ENCODE peak calls at places on chromosomes 16 and 17, in four cellular contexts. M, J, D and V are unnamed samples.

GRCh38 chr17:77490361-77491183 is 349.8 kb downstream of the SEC14L1 start:
- DNase-seq in J (no peak), D (no peak), M (no peak), V (no peak)

GRCh38 chr17:44970136-44970737 is 2.1 kb upstream of the C1QL1 start:
- DNase-seq in D (peak; percentile 46), J (no peak), M (peak; percentile 72), V (no peak)

GRCh38 chr16:50884066-50884860 is 142.4 kb downstream of the CYLD start:
- DNase-seq in D (no peak), M (peak; percentile 65), J (no peak), V (no peak)

GRCh38 chr16:27867122-27868110 is 196.1 kb downstream of the GSG1L start:
- DNase-seq in M (peak; percentile 93), D (peak; percentile 40), J (peak; percentile 46), V (peak; percentile 70)

GRCh38 chr16:53785044-53785443 is 81.1 kb downstream of the FTO start:
- DNase-seq in J (no peak), M (no peak), D (no peak), V (no peak)

GRCh38 chr17:74380959-74381808 is 13.9 kb downstream of the GPR142 start:
- DNase-seq in J (no peak), M (no peak), D (no peak), V (no peak)

GRCh38 chr17:42422958-42423712 is at the start of gene CAVIN1:
- DNase-seq in D (peak; percentile 96), J (peak; percentile 93), M (peak; percentile 99), V (peak; percentile 94)

GRCh38 chr17:76153640-76154039 is 12.6 kb upstream of the FOXJ1 start:
- DNase-seq in M (peak; percentile 68), J (no peak), D (peak; percentile 27), V (no peak)

GRCh38 chr16:31876955-31877828 is 3.6 kb downstream of the ZNF267 start:
- DNase-seq in D (peak; percentile 95), J (no peak), M (no peak), V (no peak)

GRCh38 chr17:8487130-8487645 is 51.5 kb downstream of the NDEL1 start:
- DNase-seq in J (no peak), D (no peak), M (peak; percentile 24), V (no peak)

GRCh38 chr17:27780441-27781404 is 19.6 kb downstream of the NOS2 start:
- DNase-seq in J (no peak), D (no peak), M (no peak), V (no peak)

GRCh38 chr17:71633391-71633849 is 487.4 kb upstream of the SOX9 start:
- DNase-seq in D (peak; percentile 74), J (no peak), M (no peak), V (no peak)

GRCh38 chr17:28792877-28793666 is 49.3 kb downstream of the TRAF4 start:
- DNase-seq in D (peak; percentile 35), J (no peak), M (no peak), V (no peak)

GRCh38 chr17:80969674-80970043 is 22.0 kb upstream of the CHMP6 start:
- DNase-seq in D (no peak), J (no peak), M (no peak), V (no peak)

GRCh38 chr17:75231741-75232464 is 26.4 kb downstream of the NUP85 start:
- DNase-seq in J (no peak), M (no peak), D (no peak), V (no peak)

GRCh38 chr17:44220211-44221071 is 966 bp upstream of the UBTF start:
- DNase-seq in J (peak; percentile 43), D (peak; percentile 58), M (peak; percentile 55), V (peak; percentile 72)

GRCh38 chr17:74759243-74759801 is 10.9 kb downstream of the NHERF1 start:
- DNase-seq in M (no peak), D (no peak), J (no peak), V (no peak)

DNA sequence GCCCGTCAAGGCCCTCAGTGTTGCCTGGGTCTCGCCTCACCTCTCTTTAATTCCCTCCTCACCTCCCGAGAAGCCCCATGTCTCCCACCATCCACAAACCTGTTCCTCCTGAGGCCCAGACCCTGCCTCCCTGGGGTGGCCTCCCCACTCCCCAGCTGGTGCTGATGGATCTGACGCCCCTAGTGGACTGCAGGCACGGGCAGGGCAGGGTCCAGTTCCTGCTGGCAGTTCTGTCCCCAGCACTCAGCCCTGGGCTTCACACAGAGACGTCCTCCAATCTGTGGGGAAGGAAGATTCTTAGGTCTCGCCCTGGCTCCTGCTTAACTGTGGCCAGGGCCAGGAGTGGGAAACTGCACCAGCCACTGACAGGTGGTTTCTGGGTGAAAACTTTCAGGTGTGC is 108.8 kb downstream of the AMFR start:
- DNase-seq in D (no peak), J (no peak), M (no peak), V (no peak)
- H2BK12ac ChIP-seq in D (no peak overlapping the region), J (no peak overlapping the region), M (no peak overlapping the region), V (no peak overlapping the region)

GRCh38 chr17:50304781-50305404 is 30.6 kb downstream of the TMEM92 start:
- DNase-seq in D (peak; percentile 50), M (no peak), J (peak; percentile 12), V (no peak)

GRCh38 chr17:50311112-50311460 is 34.8 kb upstream of the XYLT2 start:
- DNase-seq in D (no peak), J (no peak), M (no peak), V (no peak)

GRCh38 chr17:50310455-50311111 is 35.3 kb upstream of the XYLT2 start:
- DNase-seq in J (no peak), M (peak; percentile 56), D (no peak), V (no peak)

GRCh38 chr17:50308666-50309065 is 34.4 kb downstream of the TMEM92 start:
- DNase-seq in D (peak; percentile 42), J (no peak), M (no peak), V (no peak)

GRCh38 chr17:50307654-50308053 is 33.4 kb downstream of the TMEM92 start:
- DNase-seq in J (no peak), M (no peak), D (no peak), V (no peak)
- H2BK15ac ChIP-seq in J (no peak overlapping the region), M (no peak overlapping the region), D (no peak overlapping the region), V (no peak overlapping the region)

GRCh38 chr17:13560935-13561334 is 40.8 kb downstream of the HS3ST3A1 start:
- DNase-seq in M (no peak), J (no peak), D (no peak), V (no peak)
- H2BK12ac ChIP-seq in M (no peak overlapping the region), J (no peak overlapping the region), D (no peak overlapping the region), V (no peak overlapping the region)

GRCh38 chr17:40541873-40542561 is 23.3 kb downstream of the CCR7 start:
- DNase-seq in M (no peak), D (no peak), J (no peak), V (no peak)
- H2BK15ac ChIP-seq in M (no peak overlapping the region), D (peak overlapping the region; percentile 73), J (peak overlapping the region; percentile 93), V (peak overlapping the region; percentile 72)

GRCh38 chr16:67228905-67229304 is 2.0 kb downstream of the TMEM208 start:
- DNase-seq in D (no peak), J (no peak), M (no peak), V (no peak)

GRCh38 chr16:67227567-67227921 is 614 bp downstream of the TMEM208 start:
- DNase-seq in M (no peak), J (no peak), D (no peak), V (no peak)

GRCh38 chr16:67226295-67226803 is 581 bp upstream of the TMEM208 start:
- DNase-seq in J (no peak), D (no peak), M (no peak), V (no peak)

GRCh38 chr16:67228034-67228785 is 1.3 kb downstream of the TMEM208 start:
- DNase-seq in J (no peak), D (no peak), M (no peak), V (no peak)

DNA sequence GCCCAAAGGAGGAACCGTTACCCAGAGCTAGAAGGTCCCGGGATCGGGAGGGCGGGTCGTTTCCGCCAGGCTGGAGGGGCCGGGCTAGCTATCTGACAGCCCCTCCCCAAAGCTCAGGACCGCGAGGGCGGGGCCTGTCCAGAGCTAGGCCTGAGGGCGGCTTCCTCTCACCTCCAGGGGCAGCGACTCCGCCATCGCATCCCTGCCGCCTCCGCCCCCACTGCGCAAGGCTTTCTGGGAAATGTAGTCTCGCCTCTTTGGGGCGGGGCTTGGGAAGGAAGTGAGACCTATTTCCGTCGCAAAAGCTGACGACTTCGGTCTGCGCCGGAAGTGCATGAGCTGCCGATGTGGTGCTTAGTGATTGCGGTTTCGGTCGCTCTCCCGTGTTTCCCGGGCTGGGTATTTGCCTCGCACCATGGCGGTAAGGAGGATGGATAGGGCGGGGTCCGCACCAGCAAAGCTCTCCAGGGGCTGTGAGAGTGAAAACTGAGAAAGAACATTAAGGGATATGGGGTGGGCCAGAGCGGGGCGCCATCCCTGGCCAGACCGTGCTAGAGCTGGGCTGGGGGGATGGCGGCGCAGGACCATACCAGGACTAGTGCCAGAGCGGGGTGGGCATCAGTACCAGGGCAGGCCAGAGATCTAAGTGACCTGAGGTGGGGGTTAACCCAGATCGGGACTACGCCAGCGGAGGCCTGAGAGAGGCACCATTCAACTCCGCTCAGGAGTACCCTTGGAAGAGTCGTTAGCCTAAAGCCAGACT is at the start of gene TMEM208:
- DNase-seq in M (peak; percentile 99), D (peak; percentile 99), J (peak; percentile 99), V (peak; percentile 96)
- H2BK12ac ChIP-seq in M (no peak within 1 kb of the TSS), D (no peak within 1 kb of the TSS), J (no peak within 1 kb of the TSS), V (no peak within 1 kb of the TSS)

GRCh38 chr16:86215979-86216585 is 294.2 kb upstream of the FOXF1 start:
- DNase-seq in D (no peak), J (no peak), M (no peak), V (no peak)

GRCh38 chr16:86217891-86218270 is 292.4 kb upstream of the FOXF1 start:
- DNase-seq in M (no peak), D (no peak), J (no peak), V (no peak)

GRCh38 chr16:86217001-86217890 is 293.1 kb upstream of the FOXF1 start:
- DNase-seq in M (no peak), J (no peak), D (no peak), V (no peak)

GRCh38 chr16:86215233-86215978 is 294.9 kb upstream of the FOXF1 start:
- DNase-seq in M (no peak), J (no peak), D (peak; percentile 46), V (no peak)

DNA sequence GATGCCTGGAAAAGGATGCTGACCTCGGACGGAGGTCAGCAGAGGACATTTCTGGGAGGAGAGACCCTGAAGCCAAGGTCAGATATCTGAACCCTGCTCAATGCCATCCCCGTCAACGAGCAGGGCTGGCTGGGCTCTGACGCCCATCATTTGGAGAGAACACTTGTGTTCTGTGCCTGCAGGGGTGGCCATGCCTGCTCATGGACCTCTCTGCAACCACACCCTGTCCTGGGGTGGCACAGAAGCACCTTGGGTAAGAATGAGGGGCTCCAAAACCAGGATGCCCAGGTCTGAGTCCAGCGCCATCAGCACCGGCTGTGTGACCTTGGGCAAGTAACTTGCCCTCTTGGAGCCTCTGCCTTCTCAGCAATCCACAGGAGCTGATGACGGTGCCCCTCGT is 293.7 kb upstream of the FOXF1 start:
- DNase-seq in M (no peak), D (no peak), J (no peak), V (no peak)
- H2BK15ac ChIP-seq in M (no peak overlapping the region), D (no peak overlapping the region), J (no peak overlapping the region), V (peak overlapping the region; percentile 72)

DNA sequence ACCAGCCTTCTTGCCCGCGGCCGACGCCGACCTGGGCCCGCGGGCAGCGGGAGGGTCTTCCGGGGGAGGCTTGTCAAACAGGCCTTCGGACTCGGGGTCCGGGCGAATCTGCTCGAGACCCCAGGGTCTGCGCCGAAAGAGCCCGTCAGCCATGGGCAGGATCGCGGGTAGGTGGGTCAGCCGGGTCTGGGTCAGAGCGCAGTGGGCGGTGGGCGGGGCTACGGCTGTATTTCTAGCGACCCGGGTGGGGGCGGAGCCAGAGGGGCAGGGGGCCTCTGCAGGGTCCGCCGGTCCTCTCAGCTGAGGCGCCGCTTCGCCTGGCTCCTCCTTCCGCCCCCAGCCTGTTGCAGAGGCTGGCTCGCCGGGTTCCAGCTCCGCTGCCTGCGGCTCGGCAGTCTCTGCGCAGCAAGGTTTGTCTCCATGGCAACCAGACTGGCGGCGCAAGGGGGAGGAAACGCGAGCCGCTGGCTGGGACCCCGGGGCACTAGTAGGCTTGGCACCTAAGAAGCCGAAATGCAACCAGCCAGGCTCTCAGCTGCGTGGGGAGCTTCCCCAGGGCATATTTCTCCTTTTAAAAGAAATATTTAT is 14.5 kb downstream of the MIS12 start:
- DNase-seq in D (peak; percentile 94), J (peak; percentile 95), M (peak; percentile 100), V (peak; percentile 95)
- H2BK12ac ChIP-seq in D (no peak overlapping the region), J (no peak overlapping the region), M (no peak overlapping the region), V (no peak overlapping the region)